ENCODE peak calls at places on chromosomes 5 and 9, in six cellular contexts. Z, F, U, C, M and I are unnamed samples.

GRCh38 chr5:108556414-108556813 is 174.5 kb upstream of the FBXL17 start:
- DNase-seq in C (no peak), Z (no peak), F (no peak), U (no peak), M (no peak), I (no peak)

GRCh38 chr9:73548201-73548600 is 396.5 kb downstream of the ANXA1 start:
- DNase-seq in U (no peak), F (no peak), Z (no peak), M (peak), C (no peak), I (no peak)

GRCh38 chr9:38651400-38652042 is 31.1 kb upstream of the ANKRD18A start:
- DNase-seq in U (no peak), F (no peak), M (no peak), C (no peak), Z (no peak), I (no peak)

GRCh38 chr9:95670122-95670521 is 153.4 kb upstream of the PTCH1 start:
- DNase-seq in Z (no peak), C (peak), F (no peak), M (no peak), U (no peak), I (no peak)

GRCh38 chr5:136957428-136957827 is 541.7 kb downstream of the SPOCK1 start:
- DNase-seq in C (no peak), Z (no peak), M (no peak), F (no peak), U (no peak), I (no peak)

GRCh38 chr5:64691333-64691732 is 1.0 kb downstream of the SHISAL2B start:
- DNase-seq in C (no peak), Z (no peak), M (no peak), U (no peak), F (no peak), I (no peak)

GRCh38 chr9:32644698-32645097 is 9.2 kb upstream of the TAF1L start:
- DNase-seq in U (no peak), F (peak), M (peak), Z (no peak), C (peak), I (peak)

GRCh38 chr9:127137640-127138360 is 15.4 kb upstream of the ANGPTL2 start:
- DNase-seq in Z (peak), C (no peak), M (no peak), U (no peak), F (no peak), I (no peak)

GRCh38 chr5:157819502-157820125 is 39.3 kb downstream of the CLINT1 start:
- DNase-seq in F (no peak), U (no peak), Z (no peak), C (no peak), M (no peak), I (no peak)

GRCh38 chr5:164097747-164098146 is 592.3 kb downstream of the MAT2B start:
- DNase-seq in U (no peak), M (no peak), C (no peak), Z (no peak), F (no peak), I (no peak)

DNA sequence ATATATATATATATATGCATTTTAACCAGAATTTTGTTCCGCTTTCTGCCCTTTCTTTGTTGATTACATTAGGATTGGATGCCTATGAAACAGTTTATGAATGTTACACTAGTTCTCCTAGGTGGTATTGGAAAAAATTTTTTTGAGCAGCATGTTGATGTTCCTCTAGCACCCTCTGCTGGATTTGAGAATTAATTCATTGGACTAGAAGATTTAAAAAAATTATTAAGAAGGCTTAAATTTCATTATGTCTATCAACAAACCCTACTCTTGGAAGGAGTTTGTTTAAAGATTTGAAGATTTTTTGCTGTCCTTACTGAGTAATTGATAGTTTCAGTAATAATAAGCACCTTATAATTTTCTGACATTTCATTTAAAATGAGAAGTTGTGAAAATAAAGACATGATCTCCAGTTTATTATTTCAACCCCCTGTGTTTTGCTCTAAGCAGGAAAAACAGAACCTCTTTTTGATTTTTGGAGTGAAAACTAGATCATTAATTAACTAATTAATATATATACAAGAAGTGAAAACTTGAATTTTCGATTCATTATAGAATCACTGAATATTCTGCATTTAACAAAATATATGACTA is 89.6 kb downstream of the CCDC171 start:
- DNase-seq in F (peak), U (no peak), M (peak), C (peak), Z (no peak), I (peak)
- TF ChIP-seq CTCF in F (peak), U (peak), M (peak), C (peak), Z (no peak), I (peak)

GRCh38 chr5:16712600-16712999 is 95.8 kb upstream of the RETREG1 start:
- DNase-seq in U (no peak), F (no peak), M (no peak), C (no peak), Z (no peak), I (peak)
- H3K4me3 ChIP-seq in U (no peak), F (no peak), M (no peak), C (no peak), Z (no peak), I (no peak)

GRCh38 chr5:72308853-72309191 is 11.2 kb downstream of the MRPS27 start:
- DNase-seq in C (peak), M (no peak), F (no peak), Z (no peak), U (no peak), I (no peak)

GRCh38 chr5:72320022-72320898 is at the start of the genes MRPS27 and PTCD2:
- DNase-seq in M (peak), Z (peak), U (peak), F (peak), C (peak), I (peak)

DNA sequence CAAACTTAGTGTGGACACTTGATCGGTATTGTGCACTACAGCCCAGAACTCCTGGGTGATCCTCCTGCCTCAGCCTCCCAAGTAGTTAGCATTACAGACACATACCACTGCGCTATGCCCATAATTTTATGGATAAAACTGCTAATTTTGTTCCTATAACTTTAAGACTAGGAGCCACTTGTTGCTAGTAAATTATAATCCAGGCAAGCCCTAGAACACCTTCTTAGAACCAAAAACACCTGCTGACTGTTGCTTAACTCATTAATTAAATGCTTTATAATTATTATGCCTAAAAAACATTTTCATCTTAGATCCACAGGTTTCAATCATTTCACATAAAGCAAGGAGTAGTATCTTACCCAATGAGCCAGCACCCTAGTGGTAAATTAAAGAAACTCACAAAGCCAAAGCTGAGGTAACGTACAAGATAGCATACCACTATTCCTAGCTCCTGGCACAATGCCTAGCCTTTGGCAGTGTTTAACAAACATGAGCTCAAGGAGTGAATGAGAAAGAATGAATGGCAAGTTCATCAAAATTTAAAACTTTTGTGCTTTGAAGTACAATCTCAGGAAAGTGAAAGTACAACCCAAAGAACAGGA is 5.4 kb downstream of the MRPS27 start:
- DNase-seq in Z (peak), M (peak), U (peak), C (peak), F (peak), I (peak)
- TF ChIP-seq CTCF in Z (no peak), M (peak), U (no peak), C (peak), F (peak), I (no peak)

GRCh38 chr5:173453167-173453566 is 125.0 kb upstream of the STC2 start:
- DNase-seq in Z (no peak), U (no peak), M (no peak), C (peak), F (no peak), I (no peak)
- H3K4me3 ChIP-seq in Z (no peak), U (no peak), M (no peak), C (no peak), F (no peak), I (no peak)

DNA sequence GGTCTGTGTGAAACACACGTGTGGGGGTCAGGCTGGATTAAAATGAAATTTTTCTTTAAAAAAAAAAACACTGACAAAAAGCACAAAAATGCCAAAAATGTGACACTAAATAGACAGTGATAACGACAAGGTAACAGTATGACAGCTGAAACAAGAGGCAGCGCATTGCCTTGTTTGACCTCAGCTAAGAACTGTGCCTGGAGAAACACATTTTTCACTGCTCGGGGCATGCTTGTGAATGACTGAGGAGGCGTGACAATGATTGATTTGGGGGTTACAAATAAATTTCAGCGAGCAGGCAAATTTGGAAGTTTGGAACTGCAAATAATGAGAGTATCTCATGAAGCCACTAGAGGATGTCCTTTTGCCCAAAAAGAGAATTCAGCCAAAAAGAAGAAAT is 44.2 kb upstream of the SPATA31C2 start:
- DNase-seq in F (no peak), C (no peak), U (no peak), M (no peak), Z (no peak), I (no peak)
- TF ChIP-seq CTCF in F (no peak), C (no peak), U (no peak), M (no peak), Z (no peak), I (no peak)

GRCh38 chr9:129458155-129458661 is 162.7 kb downstream of the C9orf50 start:
- DNase-seq in C (peak), U (peak), F (peak), Z (peak), M (peak), I (no peak)

GRCh38 chr9:129458663-129459549 is 162.0 kb downstream of the C9orf50 start:
- DNase-seq in U (peak), C (peak), M (no peak), Z (peak), F (peak), I (no peak)

GRCh38 chr9:129460323-129461261 is 160.3 kb downstream of the C9orf50 start:
- DNase-seq in F (peak), U (peak), M (peak), C (peak), Z (peak), I (peak)

GRCh38 chr9:129457325-129457779 is 163.5 kb downstream of the C9orf50 start:
- DNase-seq in C (no peak), F (no peak), Z (no peak), U (no peak), M (no peak), I (no peak)

GRCh38 chr9:129459550-129460322 is 161.2 kb downstream of the C9orf50 start:
- DNase-seq in C (no peak), M (no peak), F (no peak), Z (no peak), U (no peak), I (no peak)
- H3K4me3 ChIP-seq in C (no peak), M (no peak), F (no peak), Z (peak), U (no peak), I (no peak)

DNA sequence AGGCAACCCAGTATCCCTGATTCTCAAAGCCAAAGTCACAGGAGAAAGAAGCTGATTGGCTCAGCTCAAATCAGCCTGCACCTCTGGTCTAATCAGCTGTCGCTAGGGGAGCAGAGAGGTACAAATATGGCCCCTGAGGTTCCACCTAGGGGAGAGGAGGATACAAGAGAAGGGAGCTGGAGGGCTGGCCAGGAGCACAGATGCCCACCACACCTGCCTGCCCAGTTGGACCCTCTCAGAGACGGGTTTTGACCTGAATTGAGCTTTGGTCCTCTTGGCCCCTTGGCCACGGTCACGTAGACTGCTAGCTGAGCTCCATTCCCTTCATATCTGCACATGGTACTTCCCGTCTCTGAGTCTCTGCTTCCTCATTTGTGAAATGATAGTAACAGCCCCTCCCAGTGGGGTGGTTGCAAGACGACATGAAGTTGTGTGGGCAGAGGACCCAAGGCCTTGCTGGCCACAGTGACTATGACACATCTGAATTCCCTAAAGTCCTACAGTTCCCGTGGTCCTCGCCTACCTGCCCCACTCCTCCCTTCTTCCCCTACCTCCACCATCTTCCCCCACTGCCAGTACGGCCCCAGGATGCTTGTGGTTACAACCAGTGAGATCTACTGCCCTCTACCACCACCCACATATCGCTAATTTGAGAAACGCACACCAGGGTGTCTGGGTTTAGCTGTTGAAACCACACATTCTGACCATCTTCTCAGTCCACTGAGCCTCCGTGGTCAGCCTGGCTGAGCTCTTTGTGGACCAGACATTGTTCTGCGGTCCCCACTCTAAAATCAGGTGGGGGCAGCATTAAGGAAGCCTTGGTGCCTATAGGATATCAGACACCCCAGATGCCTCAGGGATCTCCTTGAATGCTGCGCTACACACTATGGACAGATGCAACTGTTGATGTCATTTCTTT is 60.3 kb upstream of the NEK6 start:
- DNase-seq in Z (peak), M (no peak), C (no peak), F (no peak), U (no peak), I (no peak)
- TF ChIP-seq CTCF in Z (no peak), M (no peak), C (no peak), F (no peak), U (no peak), I (no peak)

DNA sequence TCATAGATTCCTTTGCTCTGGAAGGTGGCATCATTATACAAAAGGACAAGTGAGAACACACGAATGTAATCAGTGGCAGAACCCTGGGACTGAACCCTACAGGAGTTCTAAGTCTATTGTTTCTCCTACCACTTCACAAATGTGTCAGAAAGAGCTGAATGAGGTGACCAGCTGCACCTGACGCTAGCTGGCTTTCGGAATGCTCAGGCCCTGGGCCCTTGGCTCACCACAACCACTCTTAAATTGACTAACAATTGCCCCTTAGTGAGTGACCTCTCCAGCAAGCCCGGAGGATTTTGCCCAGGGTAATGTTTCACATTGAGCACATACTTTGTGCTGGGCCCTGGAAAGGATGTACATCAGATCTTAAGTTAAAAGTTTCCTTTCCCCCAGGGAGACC is 41.2 kb upstream of the ABCA1 start:
- DNase-seq in C (no peak), Z (no peak), M (no peak), F (no peak), U (no peak), I (no peak)
- H3K4me3 ChIP-seq in C (no peak), Z (no peak), M (peak), F (no peak), U (no peak), I (no peak)